ENCODE peak calls at places on chromosomes 4 and X, in four cellular contexts. R is kidney, T is A549, Z is body of pancreas. N is an unnamed sample.

GRCh38 chr4:124278477-124278876 is 434.1 kb downstream of the ANKRD50 start:
- DNase-seq in R (no peak), T (no peak), Z (no peak), N (peak)

GRCh38 chr4:1195894-1196401 is 23.6 kb upstream of the SPON2 start:
- DNase-seq in R (peak), T (no peak), Z (peak), N (no peak)

GRCh38 chr4:173509031-173510001 is 20.7 kb downstream of the HAND2 start:
- DNase-seq in R (no peak), T (no peak), Z (peak), N (peak)

GRCh38 chr4:25524616-25525146 is 131.0 kb upstream of the SLC34A2 start:
- DNase-seq in R (no peak), T (no peak), Z (no peak), N (no peak)

GRCh38 chrX:54248309-54248708 is 65.3 kb upstream of the FAM120C start:
- DNase-seq in R (no peak), T (peak), Z (no peak), N (peak)

GRCh38 chr4:81472249-81473085 is 760 bp upstream of the RASGEF1B start:
- DNase-seq in R (no peak), T (peak), Z (peak), N (peak)

GRCh38 chrX:140983730-140984129 is 18.7 kb upstream of the SPANXB1 start:
- DNase-seq in R (no peak), T (peak), Z (no peak), N (no peak)

GRCh38 chr4:37299468-37299867 is 54.9 kb downstream of the NWD2 start:
- DNase-seq in R (no peak), T (no peak), Z (no peak), N (no peak)

GRCh38 chr4:140267576-140267975 is 105.9 kb upstream of the SCOC start:
- DNase-seq in R (no peak), T (no peak), Z (no peak), N (no peak)

GRCh38 chr4:69058410-69059059 is 37.7 kb upstream of the UGT2B7 start:
- DNase-seq in R (no peak), T (no peak), Z (no peak), N (no peak)

GRCh38 chr4:99876946-99877345 is 17.3 kb downstream of the LAMTOR3 start:
- DNase-seq in R (no peak), T (no peak), Z (no peak), N (no peak)
- TF ChIP-seq CTCF in R (no peak), T (no peak), Z (no peak), N (no peak)

GRCh38 chrX:120309873-120310730 is 1.2 kb downstream of the TMEM255A start:
- DNase-seq in R (no peak), T (peak), Z (peak), N (no peak)

GRCh38 chrX:120308558-120308957 is 2.7 kb downstream of the TMEM255A start:
- DNase-seq in R (no peak), T (no peak), Z (no peak), N (no peak)

GRCh38 chrX:120310861-120311631 is at the start of gene TMEM255A:
- DNase-seq in R (peak), T (peak), Z (no peak), N (no peak)

GRCh38 chrX:120311632-120312000 is 355 bp upstream of the TMEM255A start:
- DNase-seq in R (no peak), T (no peak), Z (no peak), N (no peak)

DNA sequence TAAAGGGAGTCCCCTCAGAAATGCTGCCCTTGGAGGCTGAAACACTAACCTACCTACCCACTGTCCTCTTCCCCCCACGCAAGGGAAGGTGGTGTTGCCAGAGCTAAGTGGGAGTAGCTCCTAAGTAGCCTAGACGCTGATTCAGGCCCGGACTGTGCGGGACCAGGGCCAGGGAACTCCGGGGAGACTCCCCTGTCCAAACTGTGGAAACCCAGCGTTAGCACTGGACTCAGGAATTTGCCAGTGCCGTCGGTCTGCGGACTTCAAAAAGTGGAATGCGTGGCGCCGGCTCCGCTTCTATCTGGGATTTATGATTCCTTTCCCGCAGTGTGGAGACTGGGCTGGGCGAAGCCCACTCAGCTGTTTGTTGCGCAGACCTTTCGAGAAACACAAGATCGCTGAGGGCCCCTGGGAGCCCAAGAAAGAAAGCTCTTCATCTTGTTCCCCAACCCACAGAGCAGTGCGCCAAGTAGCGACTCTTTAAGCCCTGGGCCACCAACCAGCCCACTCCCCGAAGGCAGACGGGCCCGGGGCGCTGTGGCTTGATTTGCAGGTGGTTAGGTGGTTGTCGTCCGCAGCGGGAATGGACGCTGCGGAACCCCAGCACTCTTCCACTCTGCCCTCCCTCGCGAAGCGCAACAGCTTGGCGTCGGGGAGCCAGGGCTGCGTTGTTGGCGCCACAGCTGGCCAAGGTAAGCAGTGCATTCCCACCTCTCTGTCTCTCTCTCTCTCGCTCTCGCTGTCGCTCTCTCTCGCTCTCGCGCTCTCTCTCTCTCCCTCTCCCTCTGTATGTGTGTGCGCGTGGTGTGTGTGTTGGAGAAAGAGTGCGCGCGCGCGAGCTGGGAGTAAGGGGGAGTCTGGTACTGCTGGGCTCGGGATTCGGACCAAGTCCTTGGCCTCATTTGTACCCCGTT is 2.0 kb downstream of the TMEM255A start:
- DNase-seq in R (peak), T (peak), Z (peak), N (peak)
- H3K4me3 ChIP-seq in R (peak), T (peak), Z (no peak), N (peak)

GRCh38 chrX:36867143-36867542 is 141.0 kb upstream of the FAM47C start:
- DNase-seq in R (no peak), T (peak), Z (no peak), N (peak)
- TF ChIP-seq CTCF in R (no peak), T (peak), Z (peak), N (peak)

GRCh38 chrX:131709553-131709952 is 165.7 kb downstream of the OR13H1 start:
- DNase-seq in R (no peak), T (no peak), Z (no peak), N (no peak)

GRCh38 chrX:131711478-131711867 is 167.6 kb downstream of the OR13H1 start:
- DNase-seq in R (no peak), T (no peak), Z (no peak), N (no peak)
- H3K4me3 ChIP-seq in R (no peak), T (peak), Z (no peak), N (no peak)

GRCh38 chr4:4248036-4248884 is at the start of gene TMEM128:
- DNase-seq in R (peak), T (peak), Z (peak), N (peak)
- TF ChIP-seq CTCF in R (peak), T (peak), Z (peak), N (peak)

GRCh38 chr4:52574036-52574435 is 85.1 kb downstream of the USP46 start:
- DNase-seq in R (no peak), T (no peak), Z (no peak), N (no peak)

GRCh38 chr4:52573551-52573950 is 85.5 kb downstream of the USP46 start:
- DNase-seq in R (no peak), T (no peak), Z (no peak), N (no peak)

GRCh38 chr4:52572936-52573485 is 86.1 kb downstream of the USP46 start:
- DNase-seq in R (no peak), T (no peak), Z (no peak), N (peak)

GRCh38 chr4:52566136-52567031 is 92.7 kb downstream of the USP46 start:
- DNase-seq in R (no peak), T (no peak), Z (no peak), N (no peak)

GRCh38 chr4:52568351-52568750 is 90.8 kb downstream of the USP46 start:
- DNase-seq in R (no peak), T (no peak), Z (no peak), N (no peak)
- H3K4me3 ChIP-seq in R (no peak), T (no peak), Z (no peak), N (no peak)